ENCODE peak calls at places on chromosome 12, in five cellular contexts. Z is Peyer's patch; Y is CD4-positive, CD25-positive, alpha-beta regulatory T cell; B is RWPE2; S is pancreas. F is an unnamed sample. For H3K36me3, the result is how much of the 10 kb centered on the place peaks cover.

GRCh38 chr12:95169368-95169767 is 47.9 kb downstream of the FGD6 start:
- DNase-seq in Z (no peak), Y (no peak), B (no peak), S (peak), F (no peak)

GRCh38 chr12:64894827-64895475 is 70.5 kb downstream of the TBC1D30 start:
- DNase-seq in Z (no peak), Y (no peak), B (no peak), S (no peak), F (no peak)

GRCh38 chr12:109016016-109016415 is 4.9 kb downstream of the SVOP start:
- DNase-seq in Z (no peak), Y (no peak), B (no peak), S (no peak), F (no peak)

GRCh38 chr12:106840217-106840616 is 65.7 kb downstream of the RIC8B start:
- DNase-seq in Z (no peak), Y (no peak), B (no peak), S (peak), F (peak)

GRCh38 chr12:1799068-1799881 is 21.1 kb upstream of the LRTM2 start:
- DNase-seq in Z (peak), Y (no peak), B (peak), S (no peak), F (peak)

GRCh38 chr12:80858356-80858755 is 79.4 kb downstream of the LIN7A start:
- DNase-seq in Z (no peak), Y (no peak), B (no peak), S (no peak), F (no peak)

GRCh38 chr12:131736807-131737484 is 26.1 kb downstream of the SFSWAP start:
- DNase-seq in Z (no peak), Y (no peak), B (peak), S (no peak), F (peak)

GRCh38 chr12:64181504-64182291 is 40.4 kb downstream of the KICS2 start:
- DNase-seq in Z (no peak), Y (no peak), B (peak), S (peak), F (peak)

GRCh38 chr12:68636268-68636667 is 25.6 kb downstream of the RAP1B start:
- DNase-seq in Z (no peak), Y (no peak), B (no peak), S (no peak), F (no peak)

GRCh38 chr12:121005346-121005815 is 10.9 kb downstream of the C12orf43 start:
- DNase-seq in Z (no peak), Y (peak), B (no peak), S (no peak), F (peak)

GRCh38 chr12:125149160-125150108 is 84.2 kb downstream of the AACS start:
- DNase-seq in Z (peak), Y (no peak), B (no peak), S (no peak), F (no peak)

GRCh38 chr12:115710104-115710564 is 567.4 kb downstream of the MED13L start:
- DNase-seq in Z (no peak), Y (no peak), B (no peak), S (peak), F (no peak)

GRCh38 chr12:132582058-132582420 is 28.3 kb downstream of the LRCOL1 start:
- DNase-seq in Z (no peak), Y (no peak), B (no peak), S (no peak), F (peak)

GRCh38 chr12:31583878-31584277 is 7.1 kb downstream of the DENND5B start:
- DNase-seq in Z (no peak), Y (no peak), B (no peak), S (no peak), F (no peak)

GRCh38 chr12:76587428-76588178 is 28.0 kb upstream of the OSBPL8 start:
- DNase-seq in Z (no peak), Y (no peak), B (no peak), S (no peak), F (no peak)

GRCh38 chr12:67592228-67593011 is 56.1 kb upstream of the DYRK2 start:
- DNase-seq in Z (no peak), Y (peak), B (no peak), S (peak), F (no peak)

GRCh38 chr12:52005903-52006703 is 643 bp upstream of the TAMALIN start:
- DNase-seq in Z (peak), Y (no peak), B (no peak), S (peak), F (peak)

GRCh38 chr12:130465046-130465445 is 127.4 kb downstream of the PIWIL1 start:
- DNase-seq in Z (no peak), Y (no peak), B (no peak), S (no peak), F (no peak)

GRCh38 chr12:84983289-84983688 is 52.8 kb downstream of the TSPAN19 start:
- DNase-seq in Z (no peak), Y (no peak), B (no peak), S (no peak), F (no peak)
- H3K4me3 ChIP-seq in Z (no peak), Y (no peak), B (no peak), S (no peak), F (no peak)

GRCh38 chr12:71645268-71645667 is 18.4 kb downstream of the ZFC3H1 start:
- DNase-seq in Z (no peak), Y (no peak), B (no peak), S (no peak), F (no peak)
- H3K36me3 ChIP-seq in Z (under half), Y (half or more), B (half or more), S (under half), F (under half)

GRCh38 chr12:111410229-111411186 is 4.8 kb downstream of the SH2B3 start:
- DNase-seq in Z (no peak), Y (no peak), B (no peak), S (no peak), F (peak)
- H3K4me3 ChIP-seq in Z (no peak), Y (peak), B (no peak), S (no peak), F (no peak)

GRCh38 chr12:54538136-54538700 is 11.2 kb upstream of the PDE1B start:
- DNase-seq in Z (no peak), Y (no peak), B (no peak), S (no peak), F (no peak)
- H3K36me3 ChIP-seq in Z (under half), Y (half or more), B (under half), S (under half), F (under half)

DNA sequence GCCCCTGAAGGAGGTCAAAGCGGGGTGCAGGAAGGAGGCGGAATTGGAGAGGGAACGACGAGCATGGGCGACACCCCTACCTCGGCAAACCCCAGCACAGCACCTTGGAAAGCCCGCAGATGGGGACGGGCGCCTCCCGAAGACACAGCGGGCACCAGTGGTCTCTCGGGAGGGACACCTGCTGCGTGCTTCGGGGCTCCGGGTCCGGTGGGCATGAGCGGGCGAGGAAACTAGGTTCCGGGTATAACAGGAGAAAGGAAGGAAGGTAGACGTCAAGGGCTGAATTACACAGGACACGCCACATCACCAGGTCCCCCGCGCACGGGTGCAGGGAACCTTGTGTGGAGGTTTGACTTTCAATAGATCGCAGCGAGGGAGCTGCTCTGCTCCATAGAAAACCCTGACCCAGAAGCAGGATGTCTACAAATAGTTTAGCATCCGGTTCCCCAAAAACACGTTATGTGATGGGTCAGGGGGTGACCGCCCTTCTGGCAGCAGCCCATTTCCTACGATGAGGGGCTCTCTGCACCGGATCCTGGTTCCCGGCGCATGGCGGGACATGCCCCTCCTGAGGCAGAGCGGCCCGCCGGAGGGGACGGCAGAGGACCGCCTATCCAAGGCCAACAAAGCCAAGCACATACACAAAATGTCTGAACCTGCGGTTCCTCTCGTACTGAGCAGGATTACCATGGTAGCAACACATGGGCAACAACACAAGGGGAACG is 196.9 kb downstream of the ALG10 start:
- DNase-seq in Z (no peak), Y (no peak), B (no peak), S (no peak), F (peak)
- H3K4me3 ChIP-seq in Z (no peak), Y (no peak), B (peak), S (peak), F (no peak)

GRCh38 chr12:57096099-57096572 is 7.2 kb downstream of the NAB2 start:
- DNase-seq in Z (no peak), Y (no peak), B (peak), S (no peak), F (peak)
- H3K36me3 ChIP-seq in Z (under half), Y (half or more), B (half or more), S (under half), F (under half)